ENCODE peak calls at places on chromosomes 5 and 9, in eight cellular contexts. C, N, T, S, Y, J, D and M are unnamed samples. For H3K9me3, the result is how much of the 10 kb centered on the place peaks cover.

GRCh38 chr5:135337064-135337463 is 62.0 kb downstream of the MACROH2A1 start:
- DNase-seq in C (no peak), N (no peak), T (no peak), S (no peak), Y (no peak), J (no peak), D (no peak), M (no peak)

GRCh38 chr9:109286981-109287380 is 33.9 kb downstream of the EPB41L4B start:
- DNase-seq in C (peak), N (peak), T (no peak), S (no peak), Y (no peak), J (no peak), D (no peak), M (no peak)

GRCh38 chr5:5575461-5575860 is 153.0 kb downstream of the ICE1 start:
- DNase-seq in C (no peak), N (no peak), T (no peak), S (no peak), Y (no peak), J (no peak), D (no peak), M (no peak)

GRCh38 chr5:176474476-176474875 is 26.3 kb downstream of the FAF2 start:
- DNase-seq in C (no peak), N (peak), T (no peak), S (no peak), Y (no peak), J (no peak), D (no peak), M (no peak)

GRCh38 chr9:121322037-121322736 is 47.9 kb downstream of the STOM start:
- DNase-seq in C (no peak), N (peak), T (peak), S (no peak), Y (no peak), J (no peak), D (no peak), M (no peak)

GRCh38 chr9:93244101-93244500 is 60.2 kb downstream of the WNK2 start:
- DNase-seq in C (no peak), N (no peak), T (no peak), S (no peak), Y (no peak), J (no peak), D (no peak), M (no peak)

GRCh38 chr5:124902097-124902821 is 155.8 kb upstream of the ZNF608 start:
- DNase-seq in C (no peak), N (peak), T (no peak), S (no peak), Y (no peak), J (no peak), D (peak), M (no peak)

GRCh38 chr5:168879929-168880328 is 300.8 kb upstream of the PANK3 start:
- DNase-seq in C (no peak), N (no peak), T (no peak), S (no peak), Y (peak), J (no peak), D (no peak), M (no peak)

GRCh38 chr5:78269088-78269703 is 25.3 kb downstream of the AP3B1 start:
- DNase-seq in C (no peak), N (peak), T (peak), S (no peak), Y (no peak), J (no peak), D (no peak), M (no peak)

DNA sequence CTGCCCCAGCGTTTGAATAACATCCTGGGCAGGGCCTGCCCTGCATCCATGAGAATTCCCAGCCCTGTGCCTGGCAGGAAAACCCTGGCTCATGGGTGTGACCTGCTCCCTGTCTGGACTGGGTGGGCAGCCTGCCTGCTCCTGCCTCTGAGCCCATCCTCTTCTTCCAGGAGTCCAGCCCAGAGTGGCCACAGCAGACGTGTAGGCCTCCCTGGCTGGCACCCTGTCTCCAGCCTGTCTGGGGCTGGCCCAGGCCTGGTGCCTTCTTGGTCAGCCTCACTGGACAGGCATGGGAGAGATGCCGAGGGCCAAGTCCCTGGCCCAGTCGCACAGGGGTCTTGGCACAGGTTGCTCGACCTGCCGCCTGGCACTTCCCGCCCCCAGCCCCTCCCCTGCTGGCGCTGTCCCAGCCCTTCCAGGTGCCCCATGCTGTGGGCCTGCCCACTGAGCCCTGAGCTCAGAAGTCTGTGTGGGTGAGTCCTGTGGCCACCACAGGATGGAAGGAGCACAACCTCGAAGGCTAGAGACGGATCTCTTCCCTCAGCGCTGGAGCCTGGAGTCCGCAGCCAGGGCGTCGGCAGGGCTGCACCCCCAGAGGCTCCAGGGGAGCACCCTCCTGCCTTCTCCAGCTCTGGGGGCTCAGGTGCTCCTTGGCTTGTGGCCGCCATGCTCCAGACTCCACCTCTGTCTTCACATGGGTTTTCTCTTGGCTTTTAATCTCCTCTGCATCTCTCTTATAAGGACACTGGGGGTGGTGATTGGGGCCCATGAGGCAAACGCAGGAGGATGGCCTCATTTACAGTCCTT is 11.8 kb upstream of the COL5A1 start:
- DNase-seq in C (peak), N (no peak), T (no peak), S (no peak), Y (no peak), J (no peak), D (peak), M (no peak)
- H3K4me3 ChIP-seq in C (no peak), N (no peak), T (no peak), S (no peak), Y (no peak), J (no peak), D (no peak), M (no peak)

DNA sequence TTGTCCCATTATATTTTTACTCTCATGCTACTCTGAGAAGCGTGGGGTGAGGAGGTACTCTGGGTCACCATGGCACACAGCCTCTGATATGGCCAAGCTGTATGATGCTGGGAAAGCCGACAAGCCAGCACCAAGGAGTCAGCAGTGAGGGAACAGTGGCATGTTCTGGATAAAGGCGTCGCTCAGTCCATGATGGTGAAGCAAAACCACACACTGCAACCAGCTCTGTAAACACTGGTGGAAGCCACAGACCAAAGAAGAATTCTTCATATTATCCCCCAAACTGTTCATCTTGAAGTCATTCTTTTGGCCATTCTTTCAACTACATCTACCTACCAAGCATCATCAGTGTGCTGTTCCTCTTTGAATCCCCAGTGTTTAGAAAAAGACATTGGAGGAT is 264.6 kb downstream of the ARHGEF28 start:
- DNase-seq in C (no peak), N (no peak), T (no peak), S (no peak), Y (no peak), J (no peak), D (no peak), M (no peak)
- H3K27ac ChIP-seq in C (no peak), N (no peak), T (no peak), S (no peak), Y (no peak), J (no peak), D (no peak), M (no peak)

GRCh38 chr5:83096660-83097334 is 19.4 kb downstream of the XRCC4 start:
- DNase-seq in C (no peak), N (peak), T (no peak), S (no peak), Y (no peak), J (no peak), D (no peak), M (no peak)

GRCh38 chr5:83090169-83090568 is 12.8 kb downstream of the XRCC4 start:
- DNase-seq in C (no peak), N (no peak), T (no peak), S (no peak), Y (no peak), J (no peak), D (no peak), M (no peak)

GRCh38 chr5:83095163-83095972 is 18.0 kb downstream of the XRCC4 start:
- DNase-seq in C (no peak), N (no peak), T (no peak), S (no peak), Y (no peak), J (no peak), D (no peak), M (no peak)

GRCh38 chr5:83095973-83096539 is 18.7 kb downstream of the XRCC4 start:
- DNase-seq in C (no peak), N (peak), T (peak), S (no peak), Y (no peak), J (no peak), D (no peak), M (no peak)

GRCh38 chr5:83093692-83094091 is 16.3 kb downstream of the XRCC4 start:
- DNase-seq in C (no peak), N (no peak), T (no peak), S (no peak), Y (no peak), J (no peak), D (no peak), M (no peak)
- H3K9me3 ChIP-seq in C (under half), N (under half), T (under half), S (under half), Y (under half), J (under half), D (under half), M (under half)

GRCh38 chr5:10562202-10563131 is 1.4 kb upstream of the ANKRD33B start:
- DNase-seq in C (no peak), N (peak), T (no peak), S (no peak), Y (no peak), J (no peak), D (no peak), M (no peak)
- H3K4me3 ChIP-seq in C (no peak), N (no peak), T (peak), S (peak), Y (no peak), J (no peak), D (no peak), M (peak)

GRCh38 chr9:546797-547223 is 294.7 kb upstream of the DMRT1 start:
- DNase-seq in C (no peak), N (no peak), T (no peak), S (peak), Y (no peak), J (peak), D (peak), M (no peak)
- H3K27ac ChIP-seq in C (no peak), N (no peak), T (no peak), S (no peak), Y (peak), J (peak), D (no peak), M (no peak)

GRCh38 chr5:178695560-178695959 is 34.9 kb downstream of the ZNF354A start:
- DNase-seq in C (no peak), N (no peak), T (no peak), S (no peak), Y (no peak), J (no peak), D (no peak), M (no peak)

GRCh38 chr5:178703015-178703414 is 27.4 kb downstream of the ZNF354A start:
- DNase-seq in C (no peak), N (no peak), T (no peak), S (no peak), Y (no peak), J (no peak), D (no peak), M (no peak)

DNA sequence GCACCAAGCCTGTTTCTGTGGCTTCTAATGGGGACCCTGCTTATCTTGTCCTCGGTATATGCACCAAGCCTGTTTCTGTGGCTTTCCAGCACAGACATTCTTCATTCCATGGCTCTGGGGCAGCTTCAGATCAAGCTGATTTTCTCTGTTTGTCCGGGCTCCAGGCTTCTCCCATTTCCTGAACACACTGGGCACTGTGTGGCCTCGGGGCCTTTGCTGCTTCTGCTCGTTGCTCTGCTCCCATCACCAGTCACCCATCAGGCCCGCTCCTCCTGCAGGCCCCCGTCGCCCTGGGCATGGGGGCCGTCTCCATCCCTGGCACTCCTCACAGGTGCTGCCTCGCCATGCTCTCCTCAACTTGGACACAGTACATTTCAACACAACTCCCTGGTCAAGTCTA is 30.6 kb downstream of the ZNF354A start:
- DNase-seq in C (no peak), N (no peak), T (no peak), S (no peak), Y (no peak), J (no peak), D (no peak), M (no peak)
- H3K9me3 ChIP-seq in C (under half), N (under half), T (under half), S (under half), Y (under half), J (under half), D (under half), M (under half)

DNA sequence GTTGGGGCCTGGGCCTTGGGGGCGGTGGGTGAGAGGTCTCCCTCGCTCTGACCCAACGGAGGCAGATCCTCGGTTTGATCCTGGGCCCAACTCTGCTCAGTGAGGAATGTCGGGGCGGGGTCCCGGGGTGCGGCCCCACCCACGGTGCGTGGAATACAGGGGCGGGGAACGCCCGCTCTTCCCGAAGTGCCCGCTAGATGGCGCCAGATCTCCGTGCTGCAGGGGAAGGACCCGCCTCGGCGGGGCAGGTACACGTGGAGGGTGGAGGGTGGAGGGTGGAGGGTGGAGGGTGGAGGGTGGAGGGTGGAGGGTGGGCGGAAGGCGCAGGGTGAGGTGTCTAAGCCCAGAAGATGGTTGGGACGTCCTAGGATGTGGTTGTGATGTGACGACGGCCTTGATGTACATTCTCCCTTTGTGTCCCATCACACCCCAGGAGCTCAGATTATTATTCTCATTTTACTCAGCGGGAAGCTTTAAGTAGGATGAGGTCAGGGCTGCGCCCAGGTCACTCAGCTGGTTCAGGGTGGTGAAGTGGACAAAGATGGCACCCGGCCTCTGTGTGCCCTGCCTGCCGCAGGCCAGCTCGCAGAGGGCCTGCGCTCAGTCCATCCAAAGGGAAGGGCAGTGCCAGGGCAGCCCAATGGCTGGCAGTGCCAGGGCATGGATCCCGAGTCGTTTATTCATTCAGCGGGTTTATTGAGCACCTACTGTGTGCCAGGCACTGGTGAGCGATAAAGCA is 9.4 kb upstream of the RPS14 start:
- DNase-seq in C (peak), N (peak), T (peak), S (peak), Y (peak), J (peak), D (peak), M (peak)
- H3K4me3 ChIP-seq in C (peak), N (no peak), T (peak), S (peak), Y (peak), J (no peak), D (peak), M (no peak)

DNA sequence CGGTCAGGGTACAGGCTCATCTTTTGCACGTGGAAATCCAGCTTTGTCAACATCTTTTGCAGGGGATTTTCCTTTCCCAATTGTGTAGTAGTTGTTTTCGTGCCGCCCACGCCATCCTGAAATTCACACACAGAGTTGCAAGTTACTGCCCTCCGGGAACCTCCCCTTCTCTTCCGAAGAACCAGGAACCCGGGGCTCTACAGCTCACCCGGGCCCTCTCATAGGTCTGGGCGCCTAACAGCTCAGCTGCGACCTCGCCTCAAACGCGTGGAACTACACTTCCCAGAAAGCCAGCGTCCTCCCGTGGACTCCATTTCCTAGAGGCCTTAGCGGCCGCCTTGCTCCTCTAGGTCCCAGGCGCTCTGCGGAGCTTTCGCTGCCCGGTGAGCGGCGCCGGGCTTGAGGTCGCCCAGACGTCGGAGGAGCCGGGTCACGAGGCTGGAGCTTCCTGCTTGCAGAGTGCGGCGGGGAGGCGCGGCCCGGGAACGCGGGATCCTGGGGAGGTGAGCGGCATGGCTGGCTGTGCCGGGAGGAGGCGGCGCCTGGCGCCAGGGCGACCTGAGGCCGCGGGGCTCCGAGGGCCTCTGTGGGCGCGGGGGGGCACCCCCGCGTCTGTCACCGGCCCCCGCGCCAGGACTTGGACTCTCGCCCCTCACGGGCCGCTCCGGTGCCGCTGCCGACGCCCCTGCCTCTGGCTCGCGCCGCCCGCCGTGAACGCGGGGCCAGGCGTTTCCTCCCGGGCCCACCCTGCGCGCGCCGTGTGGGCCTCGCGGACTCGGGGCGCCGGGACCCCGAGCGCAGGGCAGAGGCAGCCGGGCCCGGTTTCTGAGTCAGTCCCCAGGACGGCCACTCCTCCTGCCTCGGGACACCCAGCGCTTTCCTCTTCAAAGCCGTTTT is at the start of gene ZNF354B:
- DNase-seq in C (peak), N (peak), T (peak), S (peak), Y (peak), J (peak), D (peak), M (peak)
- H3K27ac ChIP-seq in C (peak), N (peak), T (peak), S (no peak), Y (peak), J (peak), D (peak), M (peak)

DNA sequence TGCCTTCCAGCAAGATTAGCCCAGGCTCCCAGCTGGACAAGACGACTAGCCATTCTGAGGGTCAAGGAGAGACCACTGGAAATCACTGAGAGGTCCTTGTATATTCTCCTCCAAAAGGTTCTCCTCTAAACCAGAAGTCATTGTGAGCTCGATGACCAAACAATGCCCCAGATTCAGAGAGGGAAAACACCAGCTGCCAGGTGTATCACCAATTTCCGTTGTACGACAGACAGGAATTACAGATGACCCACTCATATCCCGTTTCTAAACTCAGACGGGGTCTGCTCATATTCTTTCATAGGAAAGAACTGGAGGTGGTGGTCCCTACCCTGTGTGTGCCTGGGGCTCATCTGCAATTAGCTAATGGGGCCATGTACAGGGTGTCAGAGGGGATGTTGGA is 14.2 kb downstream of the FAXDC2 start:
- DNase-seq in C (no peak), N (no peak), T (no peak), S (no peak), Y (no peak), J (no peak), D (no peak), M (no peak)
- H3K9me3 ChIP-seq in C (under half), N (under half), T (under half), S (under half), Y (under half), J (under half), D (under half), M (under half)